ENCODE peak calls at places on chromosomes 12 and 14, in eight cellular contexts. One of them, this sample, is unnamed.

GRCh38 chr12:28059678-28060077 is 87.1 kb upstream of the PTHLH start:
- DNase-seq in AG04449: no peak
- DNase-seq in transverse colon: no peak
- DNase-seq in Panc1: no peak
- DNase-seq in neuronal stem cell: no peak
- DNase-seq in cardiac fibroblast: peak; percentile 49
- DNase-seq in aorta: no peak
- DNase-seq in hepatocyte: no peak
- DNase-seq in this sample: no peak

GRCh38 chr12:111085100-111085499 is 164.7 kb upstream of the MYL2 start:
- DNase-seq in AG04449: no peak
- DNase-seq in transverse colon: no peak
- DNase-seq in Panc1: no peak
- DNase-seq in neuronal stem cell: no peak
- DNase-seq in cardiac fibroblast: no peak
- DNase-seq in aorta: no peak
- DNase-seq in hepatocyte: no peak
- DNase-seq in this sample: no peak

GRCh38 chr12:110165540-110166159 is 41.5 kb downstream of the IFT81 start:
- DNase-seq in AG04449: no peak
- DNase-seq in transverse colon: no peak
- DNase-seq in Panc1: no peak
- DNase-seq in neuronal stem cell: no peak
- DNase-seq in cardiac fibroblast: no peak
- DNase-seq in aorta: no peak
- DNase-seq in hepatocyte: no peak
- DNase-seq in this sample: peak; percentile 59

GRCh38 chr12:12822886-12823285 is 9.7 kb downstream of the DDX47 start:
- DNase-seq in AG04449: no peak
- DNase-seq in transverse colon: no peak
- DNase-seq in Panc1: no peak
- DNase-seq in neuronal stem cell: no peak
- DNase-seq in cardiac fibroblast: no peak
- DNase-seq in aorta: no peak
- DNase-seq in hepatocyte: no peak
- DNase-seq in this sample: no peak

GRCh38 chr14:86481105-86481504 is 951.2 kb downstream of the FLRT2 start:
- DNase-seq in AG04449: no peak
- DNase-seq in transverse colon: no peak
- DNase-seq in Panc1: no peak
- DNase-seq in neuronal stem cell: no peak
- DNase-seq in cardiac fibroblast: peak; percentile 28
- DNase-seq in aorta: no peak
- DNase-seq in hepatocyte: peak; percentile 28
- DNase-seq in this sample: no peak

GRCh38 chr14:26200675-26201074 is 397.2 kb downstream of the NOVA1 start:
- DNase-seq in AG04449: no peak
- DNase-seq in transverse colon: no peak
- DNase-seq in Panc1: no peak
- DNase-seq in neuronal stem cell: no peak
- DNase-seq in cardiac fibroblast: no peak
- DNase-seq in aorta: no peak
- DNase-seq in hepatocyte: no peak
- DNase-seq in this sample: no peak

GRCh38 chr14:100679707-100680438 is 46.8 kb upstream of the DLK1 start:
- DNase-seq in AG04449: peak; percentile 37
- DNase-seq in transverse colon: no peak
- DNase-seq in Panc1: no peak
- DNase-seq in neuronal stem cell: no peak
- DNase-seq in cardiac fibroblast: peak; percentile 75
- DNase-seq in aorta: no peak
- DNase-seq in hepatocyte: peak; percentile 90
- DNase-seq in this sample: no peak

GRCh38 chr14:92568621-92569479 is 55.3 kb downstream of the RIN3 start:
- DNase-seq in AG04449: no peak
- DNase-seq in transverse colon: no peak
- DNase-seq in Panc1: no peak
- DNase-seq in neuronal stem cell: no peak
- DNase-seq in cardiac fibroblast: peak; percentile 73
- DNase-seq in aorta: peak; percentile 60
- DNase-seq in hepatocyte: no peak
- DNase-seq in this sample: no peak

GRCh38 chr14:32808574-32809098 is 130.0 kb upstream of the NPAS3 start:
- DNase-seq in AG04449: no peak
- DNase-seq in transverse colon: no peak
- DNase-seq in Panc1: no peak
- DNase-seq in neuronal stem cell: no peak
- DNase-seq in cardiac fibroblast: peak; percentile 62
- DNase-seq in aorta: no peak
- DNase-seq in hepatocyte: peak; percentile 13
- DNase-seq in this sample: no peak

GRCh38 chr12:9908350-9908749 is 23.8 kb downstream of the CLEC2A start:
- DNase-seq in AG04449: no peak
- DNase-seq in transverse colon: no peak
- DNase-seq in Panc1: no peak
- DNase-seq in neuronal stem cell: no peak
- DNase-seq in cardiac fibroblast: no peak
- DNase-seq in aorta: no peak
- DNase-seq in hepatocyte: no peak
- DNase-seq in this sample: no peak

GRCh38 chr14:54935958-54936357 is 33.3 kb upstream of the GCH1 start:
- DNase-seq in AG04449: no peak
- DNase-seq in transverse colon: no peak
- DNase-seq in Panc1: no peak
- DNase-seq in neuronal stem cell: no peak
- DNase-seq in cardiac fibroblast: peak; percentile 5
- DNase-seq in aorta: no peak
- DNase-seq in hepatocyte: no peak
- DNase-seq in this sample: no peak

GRCh38 chr12:14473707-14474287 is 93.9 kb downstream of the PLBD1 start:
- DNase-seq in AG04449: no peak
- DNase-seq in transverse colon: no peak
- DNase-seq in Panc1: no peak
- DNase-seq in neuronal stem cell: no peak
- DNase-seq in cardiac fibroblast: peak; percentile 34
- DNase-seq in aorta: no peak
- DNase-seq in hepatocyte: peak; percentile 8
- DNase-seq in this sample: no peak

GRCh38 chr12:90163975-90164374 is 455.3 kb upstream of the ATP2B1 start:
- DNase-seq in AG04449: no peak
- DNase-seq in transverse colon: no peak
- DNase-seq in Panc1: no peak
- DNase-seq in neuronal stem cell: no peak
- DNase-seq in cardiac fibroblast: no peak
- DNase-seq in aorta: no peak
- DNase-seq in hepatocyte: no peak
- DNase-seq in this sample: peak; percentile 58

GRCh38 chr14:28785096-28785952 is 18.7 kb downstream of the FOXG1 start:
- DNase-seq in AG04449: no peak
- DNase-seq in transverse colon: no peak
- DNase-seq in Panc1: no peak
- DNase-seq in neuronal stem cell: no peak
- DNase-seq in cardiac fibroblast: peak; percentile 29
- DNase-seq in aorta: no peak
- DNase-seq in hepatocyte: peak; percentile 32
- DNase-seq in this sample: peak; percentile 81
- H3K4me3 ChIP-seq in AG04449: peak overlapping the region; percentile 45
- H3K4me3 ChIP-seq in transverse colon: no peak overlapping the region
- H3K4me3 ChIP-seq in Panc1: no peak overlapping the region
- H3K4me3 ChIP-seq in neuronal stem cell: peak overlapping the region; percentile 32
- H3K4me3 ChIP-seq in cardiac fibroblast: peak overlapping the region; percentile 24
- H3K4me3 ChIP-seq in aorta: no peak overlapping the region
- H3K4me3 ChIP-seq in hepatocyte: peak overlapping the region; percentile 36
- H3K4me3 ChIP-seq in this sample: peak overlapping the region; percentile 79

DNA sequence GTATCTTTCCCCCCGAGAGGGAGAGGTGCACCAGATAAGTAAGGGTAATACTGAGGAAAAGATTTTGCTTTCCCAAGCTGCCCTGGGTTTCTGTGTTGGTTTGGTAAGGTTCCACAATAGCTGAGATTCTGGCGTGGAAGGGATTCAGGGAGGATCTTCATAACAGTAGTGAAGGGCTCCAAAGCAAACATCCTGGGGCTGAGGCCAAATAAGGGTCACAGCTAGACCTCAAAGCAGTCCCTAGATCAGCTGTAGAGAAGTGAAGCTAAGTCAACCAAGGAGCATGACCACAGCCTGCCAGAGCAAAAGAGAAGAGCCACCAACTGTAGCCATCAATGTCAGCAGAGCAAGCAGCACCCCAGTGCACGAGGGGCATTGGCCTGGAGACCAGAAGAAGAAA is 73.2 kb upstream of the SLC35F4 start:
- DNase-seq in AG04449: no peak
- DNase-seq in transverse colon: no peak
- DNase-seq in Panc1: no peak
- DNase-seq in neuronal stem cell: no peak
- DNase-seq in cardiac fibroblast: no peak
- DNase-seq in aorta: no peak
- DNase-seq in hepatocyte: no peak
- DNase-seq in this sample: no peak
- H3K4me3 ChIP-seq in AG04449: no peak overlapping the region
- H3K4me3 ChIP-seq in transverse colon: no peak overlapping the region
- H3K4me3 ChIP-seq in Panc1: no peak overlapping the region
- H3K4me3 ChIP-seq in neuronal stem cell: no peak overlapping the region
- H3K4me3 ChIP-seq in cardiac fibroblast: no peak overlapping the region
- H3K4me3 ChIP-seq in aorta: no peak overlapping the region
- H3K4me3 ChIP-seq in hepatocyte: no peak overlapping the region
- H3K4me3 ChIP-seq in this sample: no peak overlapping the region

DNA sequence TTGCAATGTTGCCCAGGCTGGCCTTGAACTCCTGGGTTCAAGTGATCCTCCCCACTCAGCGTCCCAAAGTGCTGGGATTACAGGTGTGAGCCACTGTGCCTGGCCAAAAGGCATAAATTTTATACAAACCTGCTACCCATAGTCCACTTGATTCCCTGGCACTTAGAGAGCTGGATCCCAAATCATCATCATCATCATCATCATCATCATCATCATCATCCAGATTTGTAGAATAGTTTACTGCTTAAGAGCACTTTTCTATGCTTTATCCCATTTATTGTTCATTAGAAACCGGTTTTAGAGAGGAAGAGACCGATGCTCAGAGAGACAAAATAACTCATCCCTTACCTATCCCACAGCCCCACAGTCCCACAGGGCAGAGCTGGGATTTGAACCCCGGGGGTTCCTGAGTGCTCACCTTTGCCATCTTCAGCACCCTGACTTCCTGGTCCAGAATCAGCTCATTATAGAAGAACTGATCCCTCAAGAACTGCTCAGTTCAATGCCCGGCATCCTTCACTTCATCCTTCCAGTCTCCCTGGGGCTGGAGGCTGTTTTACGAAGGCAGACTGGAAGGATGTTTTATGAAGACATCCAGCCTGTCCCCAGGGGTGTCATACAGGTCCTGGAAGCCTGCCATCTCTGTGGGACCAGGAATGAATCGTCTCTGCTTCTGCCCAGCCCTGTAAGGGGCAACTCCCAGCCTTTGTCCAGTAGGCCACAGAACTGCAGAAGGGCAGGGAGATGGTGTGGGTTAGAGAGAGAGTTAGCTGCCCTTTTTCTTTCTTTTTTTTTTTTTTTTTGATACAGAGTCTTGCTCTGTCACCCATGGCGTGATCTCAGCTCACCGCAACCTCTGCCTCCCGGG is 20.2 kb upstream of the OASL start:
- DNase-seq in AG04449: no peak
- DNase-seq in transverse colon: no peak
- DNase-seq in Panc1: no peak
- DNase-seq in neuronal stem cell: no peak
- DNase-seq in cardiac fibroblast: no peak
- DNase-seq in aorta: no peak
- DNase-seq in hepatocyte: no peak
- DNase-seq in this sample: peak; percentile 44
- H3K4me3 ChIP-seq in AG04449: no peak overlapping the region
- H3K4me3 ChIP-seq in transverse colon: no peak overlapping the region
- H3K4me3 ChIP-seq in Panc1: no peak overlapping the region
- H3K4me3 ChIP-seq in neuronal stem cell: no peak overlapping the region
- H3K4me3 ChIP-seq in cardiac fibroblast: no peak overlapping the region
- H3K4me3 ChIP-seq in aorta: no peak overlapping the region
- H3K4me3 ChIP-seq in hepatocyte: no peak overlapping the region
- H3K4me3 ChIP-seq in this sample: no peak overlapping the region

GRCh38 chr12:124902916-124903315 is 11.5 kb downstream of the UBC start:
- DNase-seq in AG04449: no peak
- DNase-seq in transverse colon: no peak
- DNase-seq in Panc1: no peak
- DNase-seq in neuronal stem cell: no peak
- DNase-seq in cardiac fibroblast: no peak
- DNase-seq in aorta: peak; percentile 21
- DNase-seq in hepatocyte: no peak
- DNase-seq in this sample: no peak
- H3K4me3 ChIP-seq in AG04449: no peak overlapping the region
- H3K4me3 ChIP-seq in transverse colon: no peak overlapping the region
- H3K4me3 ChIP-seq in Panc1: no peak overlapping the region
- H3K4me3 ChIP-seq in neuronal stem cell: no peak overlapping the region
- H3K4me3 ChIP-seq in cardiac fibroblast: no peak overlapping the region
- H3K4me3 ChIP-seq in aorta: no peak overlapping the region
- H3K4me3 ChIP-seq in hepatocyte: no peak overlapping the region
- H3K4me3 ChIP-seq in this sample: no peak overlapping the region

GRCh38 chr12:124389537-124390441 is 94.9 kb downstream of the RFLNA start:
- DNase-seq in AG04449: no peak
- DNase-seq in transverse colon: peak; percentile 48
- DNase-seq in Panc1: no peak
- DNase-seq in neuronal stem cell: peak; percentile 18
- DNase-seq in cardiac fibroblast: no peak
- DNase-seq in aorta: no peak
- DNase-seq in hepatocyte: no peak
- DNase-seq in this sample: no peak
- H3K4me3 ChIP-seq in AG04449: peak overlapping the region; percentile 89
- H3K4me3 ChIP-seq in transverse colon: no peak overlapping the region
- H3K4me3 ChIP-seq in Panc1: peak overlapping the region; percentile 72
- H3K4me3 ChIP-seq in neuronal stem cell: no peak overlapping the region
- H3K4me3 ChIP-seq in cardiac fibroblast: peak overlapping the region; percentile 75
- H3K4me3 ChIP-seq in aorta: no peak overlapping the region
- H3K4me3 ChIP-seq in hepatocyte: peak overlapping the region; percentile 29
- H3K4me3 ChIP-seq in this sample: no peak overlapping the region

DNA sequence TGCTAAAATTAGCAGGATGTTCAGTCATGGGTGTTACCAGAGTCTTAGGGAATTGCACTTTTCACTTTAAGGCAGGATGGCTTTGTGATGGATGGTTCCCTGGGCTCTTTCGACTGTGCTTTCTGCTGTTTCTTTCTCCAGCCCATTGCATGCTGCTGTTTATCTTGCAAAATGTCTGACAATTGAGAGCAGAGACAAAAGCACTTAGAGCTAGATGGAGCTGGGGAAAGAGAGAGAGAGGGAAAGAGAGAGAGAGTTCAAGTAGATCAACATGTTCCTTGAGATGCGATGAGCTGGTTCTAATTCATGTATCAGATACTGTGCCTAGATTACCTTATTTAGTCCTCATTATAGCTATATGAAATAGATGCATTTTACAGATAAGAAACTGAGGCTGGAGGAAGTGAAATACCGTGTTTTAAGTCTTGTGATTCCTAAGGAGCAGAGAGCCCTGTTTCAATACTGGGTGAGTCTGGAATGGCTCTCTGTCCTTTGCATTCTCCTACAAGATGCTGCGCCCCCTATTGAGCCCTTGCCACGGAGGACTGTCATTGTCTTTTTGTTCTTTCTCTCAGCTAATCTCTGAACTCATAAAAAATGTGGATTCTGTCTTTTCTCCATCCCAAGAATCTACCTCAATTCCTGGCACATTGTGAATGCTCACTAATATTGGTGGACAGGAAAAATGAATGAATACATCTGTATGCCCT is 227.9 kb downstream of the ALG10B start:
- DNase-seq in AG04449: no peak
- DNase-seq in transverse colon: no peak
- DNase-seq in Panc1: no peak
- DNase-seq in neuronal stem cell: peak; percentile 12
- DNase-seq in cardiac fibroblast: no peak
- DNase-seq in aorta: no peak
- DNase-seq in hepatocyte: no peak
- DNase-seq in this sample: peak; percentile 89
- H3K4me3 ChIP-seq in AG04449: no peak overlapping the region
- H3K4me3 ChIP-seq in transverse colon: no peak overlapping the region
- H3K4me3 ChIP-seq in Panc1: no peak overlapping the region
- H3K4me3 ChIP-seq in neuronal stem cell: no peak overlapping the region
- H3K4me3 ChIP-seq in cardiac fibroblast: no peak overlapping the region
- H3K4me3 ChIP-seq in aorta: no peak overlapping the region
- H3K4me3 ChIP-seq in hepatocyte: no peak overlapping the region
- H3K4me3 ChIP-seq in this sample: no peak overlapping the region